ENCODE peak calls at places on chromosomes 7 and 10, in six cellular contexts. One of them, this sample, is unnamed.

GRCh38 chr7:36192877-36193276 is 39.8 kb downstream of the EEPD1 start:
- DNase-seq in AG09319: no peak
- DNase-seq in heart right ventricle: no peak
- DNase-seq in neuronal stem cell: no peak
- DNase-seq in anterior cingulate cortex: no peak
- DNase-seq in K562: no peak
- DNase-seq in this sample: no peak

GRCh38 chr7:146366938-146367337 is 250.3 kb downstream of the CNTNAP2 start:
- DNase-seq in AG09319: no peak
- DNase-seq in heart right ventricle: no peak
- DNase-seq in neuronal stem cell: no peak
- DNase-seq in anterior cingulate cortex: no peak
- DNase-seq in K562: no peak
- DNase-seq in this sample: no peak

GRCh38 chr7:36474283-36475010 is 84.8 kb downstream of the ANLN start:
- DNase-seq in AG09319: no peak
- DNase-seq in heart right ventricle: no peak
- DNase-seq in neuronal stem cell: no peak
- DNase-seq in anterior cingulate cortex: no peak
- DNase-seq in K562: peak
- DNase-seq in this sample: no peak

GRCh38 chr7:94975316-94975715 is 67.9 kb downstream of the PPP1R9A start:
- DNase-seq in AG09319: no peak
- DNase-seq in heart right ventricle: no peak
- DNase-seq in neuronal stem cell: no peak
- DNase-seq in anterior cingulate cortex: no peak
- DNase-seq in K562: no peak
- DNase-seq in this sample: no peak

GRCh38 chr7:113890326-113891030 is 28.3 kb downstream of the PPP1R3A start:
- DNase-seq in AG09319: no peak
- DNase-seq in heart right ventricle: no peak
- DNase-seq in neuronal stem cell: no peak
- DNase-seq in anterior cingulate cortex: no peak
- DNase-seq in K562: no peak
- DNase-seq in this sample: no peak

GRCh38 chr7:129778770-129779601 is 167.5 kb downstream of the NRF1 start:
- DNase-seq in AG09319: no peak
- DNase-seq in heart right ventricle: no peak
- DNase-seq in neuronal stem cell: no peak
- DNase-seq in anterior cingulate cortex: no peak
- DNase-seq in K562: peak
- DNase-seq in this sample: peak

GRCh38 chr7:133513608-133514007 is 260.7 kb downstream of the EXOC4 start:
- DNase-seq in AG09319: peak
- DNase-seq in heart right ventricle: no peak
- DNase-seq in neuronal stem cell: no peak
- DNase-seq in anterior cingulate cortex: no peak
- DNase-seq in K562: no peak
- DNase-seq in this sample: no peak

GRCh38 chr7:40680657-40681056 is 545.9 kb downstream of the SUGCT start:
- DNase-seq in AG09319: no peak
- DNase-seq in heart right ventricle: no peak
- DNase-seq in neuronal stem cell: peak
- DNase-seq in anterior cingulate cortex: no peak
- DNase-seq in K562: peak
- DNase-seq in this sample: peak

GRCh38 chr10:3474266-3474665 is 301.7 kb upstream of the PITRM1 start:
- DNase-seq in AG09319: no peak
- DNase-seq in heart right ventricle: no peak
- DNase-seq in neuronal stem cell: no peak
- DNase-seq in anterior cingulate cortex: no peak
- DNase-seq in K562: no peak
- DNase-seq in this sample: no peak

GRCh38 chr7:28984631-28985030 is 26.5 kb upstream of the TRIL start:
- DNase-seq in AG09319: peak
- DNase-seq in heart right ventricle: no peak
- DNase-seq in neuronal stem cell: peak
- DNase-seq in anterior cingulate cortex: no peak
- DNase-seq in K562: peak
- DNase-seq in this sample: peak

GRCh38 chr10:77004917-77005564 is 632.6 kb downstream of the KCNMA1 start:
- DNase-seq in AG09319: peak
- DNase-seq in heart right ventricle: peak
- DNase-seq in neuronal stem cell: peak
- DNase-seq in anterior cingulate cortex: no peak
- DNase-seq in K562: peak
- DNase-seq in this sample: peak

GRCh38 chr7:32957326-32958045 is at the start of gene FKBP9:
- DNase-seq in AG09319: peak
- DNase-seq in heart right ventricle: peak
- DNase-seq in neuronal stem cell: peak
- DNase-seq in anterior cingulate cortex: peak
- DNase-seq in K562: peak
- DNase-seq in this sample: peak

GRCh38 chr7:93307131-93307660 is 75.0 kb downstream of the VPS50 start:
- DNase-seq in AG09319: peak
- DNase-seq in heart right ventricle: no peak
- DNase-seq in neuronal stem cell: no peak
- DNase-seq in anterior cingulate cortex: no peak
- DNase-seq in K562: no peak
- DNase-seq in this sample: no peak

GRCh38 chr7:119964640-119965542 is 308.1 kb upstream of the KCND2 start:
- DNase-seq in AG09319: no peak
- DNase-seq in heart right ventricle: no peak
- DNase-seq in neuronal stem cell: no peak
- DNase-seq in anterior cingulate cortex: no peak
- DNase-seq in K562: peak
- DNase-seq in this sample: no peak

GRCh38 chr7:69968969-69969368 is 370.7 kb downstream of the AUTS2 start:
- DNase-seq in AG09319: no peak
- DNase-seq in heart right ventricle: no peak
- DNase-seq in neuronal stem cell: no peak
- DNase-seq in anterior cingulate cortex: no peak
- DNase-seq in K562: no peak
- DNase-seq in this sample: peak

GRCh38 chr7:47625861-47626444 is 44.0 kb upstream of the TNS3 start:
- DNase-seq in AG09319: no peak
- DNase-seq in heart right ventricle: no peak
- DNase-seq in neuronal stem cell: no peak
- DNase-seq in anterior cingulate cortex: no peak
- DNase-seq in K562: no peak
- DNase-seq in this sample: no peak

This sample was measured in HAP-1.